ENCODE peak calls at places on chromosomes 1 and 21, in four cellular contexts. H is NCI-H748 treated with DMSO at 0.1 percent for 48 hours, X is fibroblast of lung, T is HTR-8/SVneo. V is an unnamed sample.

GRCh38 chr1:48471103-48471502 is 901 bp downstream of the SPATA6 start:
- DNase-seq in H (peak), X (no peak), T (no peak), V (peak)

GRCh38 chr1:193979219-193979618 is 792.8 kb upstream of the B3GALT2 start:
- DNase-seq in H (no peak), X (no peak), T (no peak), V (no peak)

GRCh38 chr1:156860639-156861423 is at the start of gene NTRK1:
- DNase-seq in H (peak), X (peak), T (peak), V (peak)

GRCh38 chr1:14111121-14111520 is 411.1 kb downstream of the PRDM2 start:
- DNase-seq in H (no peak), X (no peak), T (no peak), V (no peak)

GRCh38 chr1:148263128-148263905 is 111.2 kb upstream of the NBPF11 start:
- DNase-seq in H (peak), X (peak), T (no peak), V (peak)

GRCh38 chr1:155003766-155004351 is 1.3 kb downstream of the ZBTB7B start:
- DNase-seq in H (no peak), X (peak), T (peak), V (peak)

GRCh38 chr1:14849038-14849437 is 250.6 kb downstream of the KAZN start:
- DNase-seq in H (no peak), X (no peak), T (no peak), V (no peak)

GRCh38 chr1:201015551-201016091 is 7.9 kb downstream of the KIF21B start:
- DNase-seq in H (no peak), X (peak), T (no peak), V (no peak)

GRCh38 chr1:180907313-180908055 is 5.2 kb upstream of the KIAA1614 start:
- DNase-seq in H (no peak), X (no peak), T (no peak), V (no peak)

GRCh38 chr1:242426271-242426905 is 98.1 kb downstream of the PLD5 start:
- DNase-seq in H (no peak), X (no peak), T (no peak), V (no peak)

GRCh38 chr1:165259236-165259635 is 97.3 kb downstream of the LMX1A start:
- DNase-seq in H (peak), X (no peak), T (no peak), V (no peak)

GRCh38 chr1:53430256-53430655 is 28.9 kb upstream of the DMRTB1 start:
- DNase-seq in H (no peak), X (no peak), T (no peak), V (no peak)

GRCh38 chr1:167298328-167298727 is 77.6 kb downstream of the POU2F1 start:
- DNase-seq in H (no peak), X (no peak), T (no peak), V (no peak)

GRCh38 chr1:25567710-25568089 is 24.3 kb downstream of the LDLRAP1 start:
- DNase-seq in H (no peak), X (no peak), T (no peak), V (no peak)

GRCh38 chr1:103497404-103497803 is 28.1 kb upstream of the RNPC3 start:
- DNase-seq in H (no peak), X (no peak), T (no peak), V (no peak)

GRCh38 chr1:209513226-209513625 is 70.3 kb upstream of the CAMK1G start:
- DNase-seq in H (peak), X (peak), T (peak), V (peak)

GRCh38 chr21:16124397-16125130 is 394.8 kb downstream of the USP25 start:
- DNase-seq in H (no peak), X (peak), T (peak), V (peak)

GRCh38 chr1:92756537-92756936 is 28.4 kb downstream of the EVI5 start:
- DNase-seq in H (no peak), X (no peak), T (no peak), V (no peak)

GRCh38 chr21:27450216-27450615 is 483.3 kb upstream of the ADAMTS5 start:
- DNase-seq in H (no peak), X (no peak), T (no peak), V (no peak)

GRCh38 chr1:44568128-44568900 is 106.0 kb downstream of the TMEM53 start:
- DNase-seq in H (no peak), X (no peak), T (no peak), V (peak)

GRCh38 chr1:86502721-86503430 is 34.1 kb downstream of the CLCA1 start:
- DNase-seq in H (peak), X (peak), T (no peak), V (peak)

GRCh38 chr1:238404506-238404905 is 513.8 kb upstream of the ZP4 start:
- DNase-seq in H (no peak), X (peak), T (no peak), V (peak)

GRCh38 chr1:51679435-51679834 is 62.5 kb downstream of the OSBPL9 start:
- DNase-seq in H (no peak), X (peak), T (no peak), V (no peak)

GRCh38 chr1:58966103-58966916 is 182.5 kb upstream of the JUN start:
- DNase-seq in H (no peak), X (no peak), T (no peak), V (no peak)